ENCODE peak calls at places on chromosome 11, in eight cellular contexts. One of them, this sample, is unnamed. For H3K4me1, the result is how much of the 10 kb centered on the place peaks cover.

GRCh38 chr11:92969634-92970347 is at the start of gene MTNR1B:
- DNase-seq in tibial artery: no peak
- DNase-seq in SJSA1: no peak
- DNase-seq in GM23338: peak
- DNase-seq in A549: no peak
- DNase-seq in right lobe of liver: no peak
- DNase-seq in CD4-positive, alpha-beta memory T cell: no peak
- DNase-seq in HCT116: no peak
- DNase-seq in this sample: no peak

GRCh38 chr11:63573881-63574855 is 11.0 kb upstream of the PLAAT2 start:
- DNase-seq in tibial artery: peak
- DNase-seq in SJSA1: peak
- DNase-seq in GM23338: no peak
- DNase-seq in A549: peak
- DNase-seq in right lobe of liver: peak
- DNase-seq in CD4-positive, alpha-beta memory T cell: peak
- DNase-seq in HCT116: no peak
- DNase-seq in this sample: no peak

GRCh38 chr11:34395916-34396555 is 38.2 kb upstream of the ABTB2 start:
- DNase-seq in tibial artery: no peak
- DNase-seq in SJSA1: no peak
- DNase-seq in GM23338: no peak
- DNase-seq in A549: peak
- DNase-seq in right lobe of liver: no peak
- DNase-seq in CD4-positive, alpha-beta memory T cell: no peak
- DNase-seq in HCT116: no peak
- DNase-seq in this sample: no peak

GRCh38 chr11:65292866-65293265 is 21.8 kb upstream of the CDC42EP2 start:
- DNase-seq in tibial artery: no peak
- DNase-seq in SJSA1: no peak
- DNase-seq in GM23338: no peak
- DNase-seq in A549: no peak
- DNase-seq in right lobe of liver: no peak
- DNase-seq in CD4-positive, alpha-beta memory T cell: no peak
- DNase-seq in HCT116: no peak
- DNase-seq in this sample: no peak

GRCh38 chr11:43933608-43934358 is 8.7 kb upstream of the C11orf96 start:
- DNase-seq in tibial artery: peak
- DNase-seq in SJSA1: peak
- DNase-seq in GM23338: no peak
- DNase-seq in A549: no peak
- DNase-seq in right lobe of liver: no peak
- DNase-seq in CD4-positive, alpha-beta memory T cell: no peak
- DNase-seq in HCT116: no peak
- DNase-seq in this sample: no peak

GRCh38 chr11:14411818-14412217 is 52.8 kb upstream of the RRAS2 start:
- DNase-seq in tibial artery: peak
- DNase-seq in SJSA1: peak
- DNase-seq in GM23338: no peak
- DNase-seq in A549: no peak
- DNase-seq in right lobe of liver: no peak
- DNase-seq in CD4-positive, alpha-beta memory T cell: no peak
- DNase-seq in HCT116: no peak
- DNase-seq in this sample: no peak

GRCh38 chr11:111735262-111736116 is 30.7 kb downstream of the PPP2R1B start:
- DNase-seq in tibial artery: peak
- DNase-seq in SJSA1: peak
- DNase-seq in GM23338: no peak
- DNase-seq in A549: peak
- DNase-seq in right lobe of liver: peak
- DNase-seq in CD4-positive, alpha-beta memory T cell: no peak
- DNase-seq in HCT116: no peak
- DNase-seq in this sample: peak

GRCh38 chr11:131464024-131464423 is 93.6 kb downstream of the NTM start:
- DNase-seq in tibial artery: no peak
- DNase-seq in SJSA1: no peak
- DNase-seq in GM23338: no peak
- DNase-seq in A549: no peak
- DNase-seq in right lobe of liver: no peak
- DNase-seq in CD4-positive, alpha-beta memory T cell: no peak
- DNase-seq in HCT116: no peak
- DNase-seq in this sample: no peak

GRCh38 chr11:6633422-6634408 is 14.5 kb upstream of the TPP1 start:
- DNase-seq in tibial artery: peak
- DNase-seq in SJSA1: no peak
- DNase-seq in GM23338: no peak
- DNase-seq in A549: no peak
- DNase-seq in right lobe of liver: no peak
- DNase-seq in CD4-positive, alpha-beta memory T cell: no peak
- DNase-seq in HCT116: no peak
- DNase-seq in this sample: no peak

GRCh38 chr11:4187055-4187988 is 92.7 kb downstream of the RRM1 start:
- DNase-seq in tibial artery: peak
- DNase-seq in SJSA1: peak
- DNase-seq in GM23338: peak
- DNase-seq in A549: peak
- DNase-seq in right lobe of liver: peak
- DNase-seq in CD4-positive, alpha-beta memory T cell: peak
- DNase-seq in HCT116: peak
- DNase-seq in this sample: peak

GRCh38 chr11:23263466-23263865 is 403.2 kb upstream of the CCDC179 start:
- DNase-seq in tibial artery: no peak
- DNase-seq in SJSA1: no peak
- DNase-seq in GM23338: no peak
- DNase-seq in A549: no peak
- DNase-seq in right lobe of liver: no peak
- DNase-seq in CD4-positive, alpha-beta memory T cell: no peak
- DNase-seq in HCT116: no peak
- DNase-seq in this sample: no peak

GRCh38 chr11:110478410-110478809 is 48.7 kb downstream of the FDX1 start:
- DNase-seq in tibial artery: no peak
- DNase-seq in SJSA1: no peak
- DNase-seq in GM23338: peak
- DNase-seq in A549: no peak
- DNase-seq in right lobe of liver: no peak
- DNase-seq in CD4-positive, alpha-beta memory T cell: no peak
- DNase-seq in HCT116: no peak
- DNase-seq in this sample: no peak

GRCh38 chr11:18765554-18765953 is 26.0 kb downstream of the PTPN5 start:
- DNase-seq in tibial artery: no peak
- DNase-seq in SJSA1: no peak
- DNase-seq in GM23338: no peak
- DNase-seq in A549: no peak
- DNase-seq in right lobe of liver: no peak
- DNase-seq in CD4-positive, alpha-beta memory T cell: no peak
- DNase-seq in HCT116: no peak
- DNase-seq in this sample: no peak

GRCh38 chr11:132942611-132943324 is 589.5 kb downstream of the OPCML start:
- DNase-seq in tibial artery: no peak
- DNase-seq in SJSA1: no peak
- DNase-seq in GM23338: peak
- DNase-seq in A549: no peak
- DNase-seq in right lobe of liver: no peak
- DNase-seq in CD4-positive, alpha-beta memory T cell: no peak
- DNase-seq in HCT116: no peak
- DNase-seq in this sample: no peak

GRCh38 chr11:59102259-59102765 is 4.7 kb upstream of the FAM111B start:
- DNase-seq in tibial artery: peak
- DNase-seq in SJSA1: no peak
- DNase-seq in GM23338: peak
- DNase-seq in A549: peak
- DNase-seq in right lobe of liver: peak
- DNase-seq in CD4-positive, alpha-beta memory T cell: peak
- DNase-seq in HCT116: no peak
- DNase-seq in this sample: peak

GRCh38 chr11:47409440-47410403 is 1.3 kb downstream of the SLC39A13 start:
- DNase-seq in tibial artery: no peak
- DNase-seq in SJSA1: no peak
- DNase-seq in GM23338: no peak
- DNase-seq in A549: no peak
- DNase-seq in right lobe of liver: no peak
- DNase-seq in CD4-positive, alpha-beta memory T cell: no peak
- DNase-seq in HCT116: no peak
- DNase-seq in this sample: no peak

GRCh38 chr11:9616858-9617257 is 43.4 kb downstream of the WEE1 start:
- DNase-seq in tibial artery: no peak
- DNase-seq in SJSA1: no peak
- DNase-seq in GM23338: no peak
- DNase-seq in A549: no peak
- DNase-seq in right lobe of liver: no peak
- DNase-seq in CD4-positive, alpha-beta memory T cell: no peak
- DNase-seq in HCT116: no peak
- DNase-seq in this sample: no peak
- H3K4me1 ChIP-seq in tibial artery: under half
- H3K4me1 ChIP-seq in SJSA1: under half
- H3K4me1 ChIP-seq in GM23338: under half
- H3K4me1 ChIP-seq in A549: under half
- H3K4me1 ChIP-seq in right lobe of liver: under half
- H3K4me1 ChIP-seq in CD4-positive, alpha-beta memory T cell: under half
- H3K4me1 ChIP-seq in HCT116: under half
- H3K4me1 ChIP-seq in this sample: under half

DNA sequence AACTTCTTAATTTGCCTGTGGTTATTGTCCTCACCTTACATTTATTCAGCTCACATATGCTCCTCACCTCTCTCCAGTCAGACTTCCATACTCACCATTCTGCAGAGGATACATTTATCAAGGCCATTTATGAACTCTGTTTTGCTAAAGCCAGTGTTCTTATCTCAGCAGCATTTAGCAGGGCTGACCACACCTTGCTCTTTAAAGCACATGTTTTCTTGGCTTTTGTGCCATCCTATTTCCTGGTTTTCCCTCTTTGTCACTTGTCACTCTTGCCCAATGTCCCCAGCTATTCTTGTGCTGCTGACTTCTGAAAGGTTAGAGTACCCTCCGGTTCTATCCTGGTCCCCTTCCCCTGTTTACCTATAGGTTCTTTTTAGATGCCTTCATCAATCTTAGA is 446.6 kb downstream of the NELL1 start:
- DNase-seq in tibial artery: no peak
- DNase-seq in SJSA1: no peak
- DNase-seq in GM23338: no peak
- DNase-seq in A549: no peak
- DNase-seq in right lobe of liver: no peak
- DNase-seq in CD4-positive, alpha-beta memory T cell: no peak
- DNase-seq in HCT116: no peak
- DNase-seq in this sample: no peak
- H3K4me1 ChIP-seq in tibial artery: under half
- H3K4me1 ChIP-seq in SJSA1: under half
- H3K4me1 ChIP-seq in GM23338: under half
- H3K4me1 ChIP-seq in A549: under half
- H3K4me1 ChIP-seq in right lobe of liver: under half
- H3K4me1 ChIP-seq in CD4-positive, alpha-beta memory T cell: under half
- H3K4me1 ChIP-seq in HCT116: under half
- H3K4me1 ChIP-seq in this sample: under half

GRCh38 chr11:76456571-76456970 is 11.8 kb downstream of the EMSY start:
- DNase-seq in tibial artery: no peak
- DNase-seq in SJSA1: no peak
- DNase-seq in GM23338: peak
- DNase-seq in A549: no peak
- DNase-seq in right lobe of liver: no peak
- DNase-seq in CD4-positive, alpha-beta memory T cell: no peak
- DNase-seq in HCT116: no peak
- DNase-seq in this sample: no peak

GRCh38 chr11:76459299-76459698 is 14.5 kb downstream of the EMSY start:
- DNase-seq in tibial artery: no peak
- DNase-seq in SJSA1: no peak
- DNase-seq in GM23338: peak
- DNase-seq in A549: peak
- DNase-seq in right lobe of liver: no peak
- DNase-seq in CD4-positive, alpha-beta memory T cell: no peak
- DNase-seq in HCT116: peak
- DNase-seq in this sample: no peak

GRCh38 chr11:76466666-76467065 is 21.8 kb downstream of the EMSY start:
- DNase-seq in tibial artery: no peak
- DNase-seq in SJSA1: no peak
- DNase-seq in GM23338: no peak
- DNase-seq in A549: no peak
- DNase-seq in right lobe of liver: no peak
- DNase-seq in CD4-positive, alpha-beta memory T cell: no peak
- DNase-seq in HCT116: no peak
- DNase-seq in this sample: no peak

GRCh38 chr11:76459846-76460245 is 15.0 kb downstream of the EMSY start:
- DNase-seq in tibial artery: no peak
- DNase-seq in SJSA1: no peak
- DNase-seq in GM23338: no peak
- DNase-seq in A549: no peak
- DNase-seq in right lobe of liver: no peak
- DNase-seq in CD4-positive, alpha-beta memory T cell: no peak
- DNase-seq in HCT116: no peak
- DNase-seq in this sample: no peak

DNA sequence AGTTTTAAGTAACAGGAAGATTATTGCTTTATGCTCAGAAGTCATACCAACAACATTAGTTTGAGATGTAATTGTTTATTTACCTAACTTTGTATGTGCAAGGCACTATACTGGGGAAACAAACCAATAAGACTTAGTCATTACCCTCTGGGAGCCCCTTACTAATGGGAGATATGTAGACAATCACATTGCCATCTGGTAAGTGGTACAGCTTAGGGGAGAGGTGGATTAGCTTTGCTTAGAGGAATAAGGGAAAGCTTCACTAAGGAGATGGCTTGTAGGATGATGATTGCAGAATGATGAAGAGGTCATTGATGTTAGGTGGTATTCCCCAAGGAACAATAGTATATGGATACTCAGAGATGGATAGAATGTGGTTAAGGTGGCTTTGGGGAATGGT is 17.5 kb downstream of the EMSY start:
- DNase-seq in tibial artery: no peak
- DNase-seq in SJSA1: no peak
- DNase-seq in GM23338: no peak
- DNase-seq in A549: no peak
- DNase-seq in right lobe of liver: no peak
- DNase-seq in CD4-positive, alpha-beta memory T cell: no peak
- DNase-seq in HCT116: no peak
- DNase-seq in this sample: no peak
- H3K4me1 ChIP-seq in tibial artery: under half
- H3K4me1 ChIP-seq in SJSA1: under half
- H3K4me1 ChIP-seq in GM23338: under half
- H3K4me1 ChIP-seq in A549: under half
- H3K4me1 ChIP-seq in right lobe of liver: under half
- H3K4me1 ChIP-seq in CD4-positive, alpha-beta memory T cell: under half
- H3K4me1 ChIP-seq in HCT116: under half
- H3K4me1 ChIP-seq in this sample: under half

DNA sequence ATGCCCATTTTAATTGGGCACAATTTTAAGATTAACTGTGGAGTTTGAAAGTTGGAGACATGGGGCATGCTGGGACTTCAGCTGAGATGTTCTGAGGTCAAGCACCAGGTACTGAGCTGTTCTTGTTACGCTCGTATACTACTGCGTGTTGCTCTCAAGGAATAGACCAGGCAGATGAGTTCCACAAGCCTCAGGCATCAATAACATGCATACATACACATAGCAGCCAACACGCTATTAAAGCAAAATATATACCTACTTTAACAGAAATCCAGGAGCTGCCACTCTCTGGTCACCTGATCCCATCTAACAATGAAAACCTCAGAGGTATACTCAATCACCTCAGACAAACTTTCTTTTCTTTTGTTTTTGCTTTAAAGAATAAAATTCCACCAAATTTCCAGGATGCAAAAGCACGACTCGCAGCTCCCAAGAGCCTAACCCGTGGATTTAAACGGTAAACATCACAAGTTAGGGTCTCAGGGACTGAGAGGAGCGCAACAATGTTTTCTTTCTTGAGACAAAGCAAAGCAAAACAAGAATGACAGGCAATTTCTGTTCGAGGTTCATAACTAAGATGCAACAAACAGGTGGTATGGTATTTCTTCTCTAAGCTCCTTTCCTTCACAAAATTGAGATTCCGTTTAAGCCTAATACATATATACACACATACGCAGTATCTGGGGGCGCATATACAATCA is 16.5 kb downstream of the BLID start:
- DNase-seq in tibial artery: no peak
- DNase-seq in SJSA1: no peak
- DNase-seq in GM23338: no peak
- DNase-seq in A549: no peak
- DNase-seq in right lobe of liver: no peak
- DNase-seq in CD4-positive, alpha-beta memory T cell: no peak
- DNase-seq in HCT116: no peak
- DNase-seq in this sample: no peak
- H3K4me1 ChIP-seq in tibial artery: under half
- H3K4me1 ChIP-seq in SJSA1: under half
- H3K4me1 ChIP-seq in GM23338: under half
- H3K4me1 ChIP-seq in A549: under half
- H3K4me1 ChIP-seq in right lobe of liver: under half
- H3K4me1 ChIP-seq in CD4-positive, alpha-beta memory T cell: under half
- H3K4me1 ChIP-seq in HCT116: half or more
- H3K4me1 ChIP-seq in this sample: under half